ENCODE peak calls at places on chromosomes 13 and 19, in ten cellular contexts. S is heart left ventricle; G is NCI-H1417; F is amniotic stem cell; V is germinal center; P is CD4-positive, alpha-beta memory T cell; I is NCI-H526 treated with DMSO at 0.1 percent for 48 hours; J is NK-92 treated with Interleukin-12 subunit alpha and Interleukin-12 subunit beta, amount 100 ng/mL, for 24 hours; N is ecto neural progenitor cell; W is posterior cingulate gyrus. Z is an unnamed sample.
A peak's percentile ranks its signal among the peaks of the same experiment; 100 is the strongest.

GRCh38 chr13:80011448-80012212 is 329.3 kb downstream of the SPRY2 start:
- DNase-seq in P (no peak), I (no peak), N (no peak), W (no peak), V (no peak), F (no peak), S (no peak), J (no peak), G (no peak), Z (no peak)

GRCh38 chr19:41548954-41549688 is 26.8 kb upstream of the CEACAM21 start:
- DNase-seq in N (no peak), W (no peak), V (peak; percentile 60), J (peak; percentile 32), S (no peak), G (no peak), P (peak; percentile 73), I (no peak), F (no peak), Z (no peak)

GRCh38 chr19:3094638-3095374 is 644 bp downstream of the GNA11 start:
- DNase-seq in F (no peak), W (no peak), P (peak; percentile 31), V (no peak), N (peak; percentile 66), G (peak; percentile 29), I (no peak), S (no peak), J (no peak), Z (no peak)

GRCh38 chr13:49667773-49668172 is 23.5 kb downstream of the EBPL start:
- DNase-seq in N (no peak), I (no peak), P (no peak), V (no peak), G (no peak), S (no peak), J (no peak), F (no peak), W (no peak), Z (no peak)

GRCh38 chr13:99416411-99417121 is 84.7 kb upstream of the TM9SF2 start:
- DNase-seq in J (no peak), G (no peak), V (no peak), P (no peak), W (no peak), I (no peak), F (no peak), S (no peak), N (no peak), Z (no peak)

GRCh38 chr19:16358456-16358855 is 33.8 kb downstream of the KLF2 start:
- DNase-seq in G (no peak), J (no peak), S (peak; percentile 37), V (no peak), W (no peak), F (no peak), I (no peak), N (no peak), P (no peak), Z (no peak)

GRCh38 chr13:114235697-114236096 is 1.0 kb downstream of the CDC16 start:
- DNase-seq in F (no peak), S (no peak), N (peak; percentile 39), W (no peak), J (no peak), P (no peak), G (peak; percentile 50), I (no peak), V (no peak), Z (no peak)

GRCh38 chr13:40333238-40333637 is 333.2 kb downstream of the FOXO1 start:
- DNase-seq in P (no peak), W (no peak), F (no peak), J (no peak), G (no peak), V (no peak), N (no peak), S (no peak), I (no peak), Z (no peak)

GRCh38 chr19:19866599-19867248 is 1.0 kb downstream of the ZNF253 start:
- DNase-seq in P (peak; percentile 51), J (no peak), W (no peak), I (no peak), G (peak; percentile 71), N (peak; percentile 84), F (no peak), V (peak; percentile 45), S (no peak), Z (peak; percentile 1)

GRCh38 chr13:29524641-29525040 is 70.8 kb downstream of the SLC7A1 start:
- DNase-seq in F (no peak), I (no peak), P (no peak), G (no peak), V (no peak), N (no peak), S (no peak), J (no peak), W (no peak), Z (no peak)

GRCh38 chr13:20495087-20496023 is 30.3 kb downstream of the CRYL1 start:
- DNase-seq in W (peak; percentile 29), P (peak; percentile 68), F (no peak), S (no peak), J (no peak), N (no peak), G (peak; percentile 69), I (peak; percentile 65), V (peak; percentile 64), Z (peak; percentile 41)

GRCh38 chr13:78881054-78881453 is 222.1 kb upstream of the OBI1 start:
- DNase-seq in F (no peak), J (no peak), S (no peak), I (no peak), W (no peak), V (no peak), N (no peak), G (peak; percentile 89), P (no peak), Z (no peak)

GRCh38 chr19:48497728-48498575 is 13.7 kb downstream of the LMTK3 start:
- DNase-seq in P (no peak), J (no peak), N (peak; percentile 35), G (no peak), W (no peak), V (no peak), S (no peak), I (no peak), F (no peak), Z (no peak)

GRCh38 chr19:12139885-12140544 is at the start of gene ZNF20:
- DNase-seq in J (peak; percentile 85), F (peak; percentile 94), I (peak; percentile 76), S (peak; percentile 98), P (peak; percentile 80), W (peak; percentile 96), G (peak; percentile 96), N (peak; percentile 96), V (peak; percentile 96), Z (peak; percentile 97)

GRCh38 chr19:31613683-31614219 is 264.5 kb upstream of the TSHZ3 start:
- DNase-seq in J (no peak), I (no peak), N (no peak), P (no peak), S (no peak), V (no peak), F (no peak), G (no peak), W (no peak), Z (no peak)

GRCh38 chr13:50797081-50797480 is 46.4 kb downstream of the DLEU7 start:
- DNase-seq in G (no peak), J (no peak), P (no peak), I (no peak), V (no peak), N (no peak), S (no peak), F (no peak), W (no peak), Z (no peak)

GRCh38 chr19:16062789-16063188 is 13.5 kb upstream of the TPM4 start:
- DNase-seq in G (peak; percentile 43), N (no peak), F (no peak), S (peak; percentile 75), P (peak; percentile 67), I (no peak), J (peak; percentile 14), V (peak; percentile 80), W (no peak), Z (no peak)

GRCh38 chr13:35157143-35157755 is 215.2 kb downstream of the NBEA start:
- DNase-seq in V (peak; percentile 20), F (peak; percentile 13), G (peak; percentile 81), J (no peak), S (no peak), N (no peak), W (no peak), I (peak; percentile 70), P (no peak), Z (peak; percentile 22)

GRCh38 chr19:30927705-30928104 is 421.5 kb downstream of the TSHZ3 start:
- DNase-seq in N (no peak), W (no peak), J (no peak), V (no peak), P (no peak), S (no peak), I (no peak), F (no peak), G (no peak), Z (no peak)

GRCh38 chr13:74067818-74068217 is 66.4 kb downstream of the KLF12 start:
- DNase-seq in P (no peak), J (no peak), W (no peak), G (peak; percentile 16), V (no peak), N (no peak), F (no peak), S (no peak), I (no peak), Z (no peak)

GRCh38 chr19:47230122-47230920 is 678 bp downstream of the BBC3 start:
- DNase-seq in I (no peak), V (peak; percentile 79), G (peak; percentile 53), P (peak; percentile 83), S (peak; percentile 88), N (peak; percentile 86), J (peak; percentile 68), W (peak; percentile 51), F (no peak), Z (no peak)

GRCh38 chr13:102558029-102558428 is 38.8 kb upstream of the TPP2 start:
- DNase-seq in I (no peak), F (no peak), P (no peak), W (no peak), J (no peak), N (no peak), V (no peak), G (peak; percentile 89), S (no peak), Z (no peak)

GRCh38 chr19:719636-720377 is 11.1 kb downstream of the PALM start:
- DNase-seq in J (no peak), P (no peak), G (peak; percentile 87), W (peak; percentile 37), F (no peak), N (no peak), S (no peak), I (no peak), V (no peak), Z (no peak)

Z was measured in HTR-8/SVneo.